ENCODE peak calls at places on chromosomes 16 and 17, in seven cellular contexts. One of them, this sample, is unnamed.

GRCh38 chr17:77647531-77647930 is 311.0 kb upstream of the TNRC6C start:
- DNase-seq in stomach: no peak
- DNase-seq in neural progenitor cell: no peak
- DNase-seq in ureter: no peak
- DNase-seq in iPS DF 19.7: no peak
- DNase-seq in lower lobe of right lung: no peak
- DNase-seq in NB4: no peak
- DNase-seq in this sample: peak

GRCh38 chr17:81578038-81578441 is 25.9 kb upstream of the FAAP100 start:
- DNase-seq in NB4: no peak
- DNase-seq in iPS DF 19.7: no peak
- DNase-seq in lower lobe of right lung: no peak
- DNase-seq in stomach: no peak
- DNase-seq in neural progenitor cell: no peak
- DNase-seq in ureter: no peak
- DNase-seq in this sample: no peak

GRCh38 chr16:86821933-86822332 is 243.6 kb downstream of the FOXL1 start:
- DNase-seq in NB4: peak
- DNase-seq in neural progenitor cell: no peak
- DNase-seq in lower lobe of right lung: no peak
- DNase-seq in iPS DF 19.7: no peak
- DNase-seq in ureter: no peak
- DNase-seq in stomach: no peak
- DNase-seq in this sample: no peak

GRCh38 chr16:8908779-8909468 is 26.8 kb downstream of the LITAFD start:
- DNase-seq in neural progenitor cell: no peak
- DNase-seq in NB4: no peak
- DNase-seq in stomach: no peak
- DNase-seq in ureter: no peak
- DNase-seq in lower lobe of right lung: no peak
- DNase-seq in iPS DF 19.7: no peak
- DNase-seq in this sample: no peak

GRCh38 chr17:75645889-75646625 is 12.8 kb downstream of the SMIM5 start:
- DNase-seq in ureter: peak
- DNase-seq in NB4: no peak
- DNase-seq in neural progenitor cell: no peak
- DNase-seq in lower lobe of right lung: peak
- DNase-seq in stomach: peak
- DNase-seq in iPS DF 19.7: no peak
- DNase-seq in this sample: peak

GRCh38 chr17:80963812-80964211 is 27.8 kb upstream of the CHMP6 start:
- DNase-seq in ureter: no peak
- DNase-seq in stomach: no peak
- DNase-seq in neural progenitor cell: no peak
- DNase-seq in NB4: no peak
- DNase-seq in iPS DF 19.7: no peak
- DNase-seq in lower lobe of right lung: no peak
- DNase-seq in this sample: no peak

GRCh38 chr17:72569193-72569946 is 448.6 kb downstream of the SOX9 start:
- DNase-seq in neural progenitor cell: no peak
- DNase-seq in ureter: no peak
- DNase-seq in lower lobe of right lung: no peak
- DNase-seq in iPS DF 19.7: no peak
- DNase-seq in stomach: peak
- DNase-seq in NB4: no peak
- DNase-seq in this sample: no peak

GRCh38 chr16:85759631-85760419 is 8.9 kb upstream of the C16orf74 start:
- DNase-seq in stomach: peak
- DNase-seq in ureter: no peak
- DNase-seq in NB4: peak
- DNase-seq in lower lobe of right lung: peak
- DNase-seq in neural progenitor cell: no peak
- DNase-seq in iPS DF 19.7: no peak
- DNase-seq in this sample: peak

GRCh38 chr16:48865511-48865910 is 255.5 kb upstream of the N4BP1 start:
- DNase-seq in NB4: no peak
- DNase-seq in stomach: no peak
- DNase-seq in neural progenitor cell: no peak
- DNase-seq in ureter: no peak
- DNase-seq in iPS DF 19.7: no peak
- DNase-seq in lower lobe of right lung: no peak
- DNase-seq in this sample: no peak

GRCh38 chr16:86027366-86028126 is 128.6 kb downstream of the IRF8 start:
- DNase-seq in stomach: no peak
- DNase-seq in neural progenitor cell: no peak
- DNase-seq in lower lobe of right lung: no peak
- DNase-seq in iPS DF 19.7: no peak
- DNase-seq in NB4: no peak
- DNase-seq in ureter: no peak
- DNase-seq in this sample: peak

GRCh38 chr16:4327782-4328579 is 12.1 kb downstream of the GLIS2 start:
- DNase-seq in ureter: peak
- DNase-seq in NB4: peak
- DNase-seq in stomach: peak
- DNase-seq in iPS DF 19.7: peak
- DNase-seq in lower lobe of right lung: peak
- DNase-seq in neural progenitor cell: peak
- DNase-seq in this sample: peak

GRCh38 chr17:75009139-75009724 is 3.2 kb upstream of the MRPL58 start:
- DNase-seq in lower lobe of right lung: no peak
- DNase-seq in iPS DF 19.7: no peak
- DNase-seq in stomach: no peak
- DNase-seq in ureter: no peak
- DNase-seq in NB4: no peak
- DNase-seq in neural progenitor cell: no peak
- DNase-seq in this sample: no peak

This sample was measured in endodermal cell.